ENCODE peak calls at places on chromosomes 2 and 18, in five cellular contexts. K is left ventricle myocardium superior, Z is WTC11, I is NCI-H460, B is germinal center. T is an unnamed sample.

GRCh38 chr2:2528801-2529200 is 197.7 kb upstream of the MYT1L start:
- DNase-seq in K (no peak), Z (no peak), B (no peak), I (no peak), T (no peak)

GRCh38 chr2:154698789-154699559 is 479 bp downstream of the KCNJ3 start:
- DNase-seq in I (no peak), K (peak; percentile 23), B (no peak), Z (peak; percentile 17), T (no peak)

GRCh38 chr2:11962707-11963358 is 216.4 kb downstream of the LPIN1 start:
- DNase-seq in I (no peak), K (no peak), B (no peak), Z (no peak), T (no peak)

GRCh38 chr2:11681722-11682589 is 12.0 kb upstream of the NTSR2 start:
- DNase-seq in B (peak; percentile 86), Z (peak; percentile 84), K (peak; percentile 51), I (peak; percentile 19), T (no peak)

GRCh38 chr18:398866-399637 is 101.4 kb downstream of the COLEC12 start:
- DNase-seq in I (no peak), B (no peak), Z (no peak), K (no peak), T (no peak)

GRCh38 chr2:145599761-145600160 is 1079.8 kb upstream of the ZEB2 start:
- DNase-seq in K (no peak), I (no peak), B (no peak), Z (no peak), T (no peak)

GRCh38 chr2:11899264-11899818 is 152.9 kb downstream of the LPIN1 start:
- DNase-seq in K (no peak), Z (no peak), B (no peak), I (no peak), T (no peak)

GRCh38 chr2:98917031-98917459 is 19.0 kb downstream of the CRACDL start:
- DNase-seq in B (no peak), I (no peak), K (no peak), Z (no peak), T (no peak)

GRCh38 chr18:42363446-42363845 is 408.4 kb downstream of the PIK3C3 start:
- DNase-seq in I (no peak), K (no peak), B (no peak), Z (no peak), T (no peak)

T was measured in dermis microvascular lymphatic vessel endothelial cell.